ENCODE peak calls at places on chromosomes 6 and 20, in six cellular contexts. One of them, this sample, is unnamed.

GRCh38 chr6:36914227-36914794 is 28.6 kb downstream of the C6orf89 start:
- DNase-seq in brain microvascular endothelial cell: no peak
- DNase-seq in fibroblast of mammary gland: peak; percentile 47
- DNase-seq in ovary: no peak
- DNase-seq in hepatocyte: peak; percentile 85
- DNase-seq in A549: peak; percentile 70
- DNase-seq in this sample: peak; percentile 54

GRCh38 chr6:112372213-112372806 is 25.2 kb downstream of the RFPL4B start:
- DNase-seq in hepatocyte: no peak
- DNase-seq in brain microvascular endothelial cell: no peak
- DNase-seq in A549: peak; percentile 3
- DNase-seq in fibroblast of mammary gland: peak; percentile 68
- DNase-seq in ovary: no peak
- DNase-seq in this sample: peak; percentile 53

GRCh38 chr6:170370413-170370812 is 63.9 kb downstream of the FAM120B start:
- DNase-seq in fibroblast of mammary gland: no peak
- DNase-seq in hepatocyte: no peak
- DNase-seq in A549: no peak
- DNase-seq in ovary: no peak
- DNase-seq in brain microvascular endothelial cell: no peak
- DNase-seq in this sample: no peak

GRCh38 chr6:116513224-116513875 is 1.9 kb downstream of the CALHM5 start:
- DNase-seq in hepatocyte: no peak
- DNase-seq in ovary: no peak
- DNase-seq in fibroblast of mammary gland: no peak
- DNase-seq in A549: no peak
- DNase-seq in brain microvascular endothelial cell: no peak
- DNase-seq in this sample: no peak

GRCh38 chr20:64056889-64057627 is 5.9 kb upstream of the TCEA2 start:
- DNase-seq in ovary: no peak
- DNase-seq in fibroblast of mammary gland: no peak
- DNase-seq in brain microvascular endothelial cell: no peak
- DNase-seq in A549: no peak
- DNase-seq in hepatocyte: no peak
- DNase-seq in this sample: no peak

GRCh38 chr6:52515219-52515960 is 61.5 kb downstream of the TRAM2 start:
- DNase-seq in hepatocyte: no peak
- DNase-seq in A549: no peak
- DNase-seq in ovary: no peak
- DNase-seq in fibroblast of mammary gland: no peak
- DNase-seq in brain microvascular endothelial cell: no peak
- DNase-seq in this sample: no peak

GRCh38 chr20:11890331-11891080 is 27.2 kb upstream of the BTBD3 start:
- DNase-seq in brain microvascular endothelial cell: peak; percentile 87
- DNase-seq in ovary: peak; percentile 87
- DNase-seq in fibroblast of mammary gland: peak; percentile 82
- DNase-seq in A549: peak; percentile 87
- DNase-seq in hepatocyte: peak; percentile 96
- DNase-seq in this sample: peak; percentile 92

GRCh38 chr6:159062564-159062945 is 17.8 kb upstream of the TAGAP start:
- DNase-seq in A549: no peak
- DNase-seq in brain microvascular endothelial cell: no peak
- DNase-seq in fibroblast of mammary gland: no peak
- DNase-seq in ovary: no peak
- DNase-seq in hepatocyte: no peak
- DNase-seq in this sample: no peak

GRCh38 chr6:33727932-33728331 is 16.4 kb upstream of the UQCC2 start:
- DNase-seq in fibroblast of mammary gland: no peak
- DNase-seq in hepatocyte: no peak
- DNase-seq in ovary: no peak
- DNase-seq in brain microvascular endothelial cell: no peak
- DNase-seq in A549: no peak
- DNase-seq in this sample: no peak

GRCh38 chr20:805713-806112 is 27.8 kb upstream of the FAM110A start:
- DNase-seq in brain microvascular endothelial cell: no peak
- DNase-seq in A549: no peak
- DNase-seq in hepatocyte: no peak
- DNase-seq in fibroblast of mammary gland: peak; percentile 36
- DNase-seq in ovary: no peak
- DNase-seq in this sample: no peak

GRCh38 chr6:111503194-111503593 is 20.2 kb upstream of the REV3L start:
- DNase-seq in A549: no peak
- DNase-seq in brain microvascular endothelial cell: peak; percentile 32
- DNase-seq in hepatocyte: no peak
- DNase-seq in ovary: no peak
- DNase-seq in fibroblast of mammary gland: peak; percentile 40
- DNase-seq in this sample: no peak

GRCh38 chr6:137571854-137572253 is 77.7 kb upstream of the OLIG3 start:
- DNase-seq in hepatocyte: peak; percentile 37
- DNase-seq in ovary: no peak
- DNase-seq in fibroblast of mammary gland: peak; percentile 32
- DNase-seq in A549: peak; percentile 4
- DNase-seq in brain microvascular endothelial cell: peak; percentile 16
- DNase-seq in this sample: peak; percentile 21

GRCh38 chr20:47272893-47273590 is 83.5 kb downstream of the ZMYND8 start:
- DNase-seq in fibroblast of mammary gland: peak; percentile 79
- DNase-seq in A549: peak; percentile 67
- DNase-seq in hepatocyte: peak; percentile 82
- DNase-seq in ovary: peak; percentile 31
- DNase-seq in brain microvascular endothelial cell: peak; percentile 63
- DNase-seq in this sample: peak; percentile 81

GRCh38 chr6:56640374-56640773 is 2.3 kb downstream of the DST start:
- DNase-seq in A549: no peak
- DNase-seq in hepatocyte: no peak
- DNase-seq in fibroblast of mammary gland: no peak
- DNase-seq in ovary: no peak
- DNase-seq in brain microvascular endothelial cell: no peak
- DNase-seq in this sample: no peak

GRCh38 chr6:18412644-18413043 is 25.5 kb downstream of the RNF144B start:
- DNase-seq in hepatocyte: no peak
- DNase-seq in ovary: no peak
- DNase-seq in brain microvascular endothelial cell: peak; percentile 43
- DNase-seq in fibroblast of mammary gland: peak; percentile 6
- DNase-seq in A549: no peak
- DNase-seq in this sample: no peak

GRCh38 chr6:158538741-158539140 is 21.1 kb upstream of the TMEM181 start:
- DNase-seq in A549: no peak
- DNase-seq in brain microvascular endothelial cell: no peak
- DNase-seq in hepatocyte: no peak
- DNase-seq in fibroblast of mammary gland: no peak
- DNase-seq in ovary: no peak
- DNase-seq in this sample: no peak

GRCh38 chr6:116381000-116381399 is 10.3 kb downstream of the DSE start:
- DNase-seq in fibroblast of mammary gland: peak; percentile 14
- DNase-seq in A549: no peak
- DNase-seq in brain microvascular endothelial cell: no peak
- DNase-seq in hepatocyte: no peak
- DNase-seq in ovary: no peak
- DNase-seq in this sample: peak; percentile 77

GRCh38 chr20:34604980-34605788 is 46.7 kb downstream of the MAP1LC3A start:
- DNase-seq in brain microvascular endothelial cell: peak; percentile 47
- DNase-seq in hepatocyte: no peak
- DNase-seq in ovary: no peak
- DNase-seq in fibroblast of mammary gland: peak; percentile 88
- DNase-seq in A549: no peak
- DNase-seq in this sample: peak; percentile 31

GRCh38 chr6:112626468-112627082 is 279.4 kb downstream of the RFPL4B start:
- DNase-seq in fibroblast of mammary gland: peak; percentile 90
- DNase-seq in brain microvascular endothelial cell: peak; percentile 42
- DNase-seq in hepatocyte: no peak
- DNase-seq in ovary: no peak
- DNase-seq in A549: no peak
- DNase-seq in this sample: peak; percentile 62

GRCh38 chr6:143205983-143206382 is 145.3 kb downstream of the AIG1 start:
- DNase-seq in A549: no peak
- DNase-seq in fibroblast of mammary gland: peak; percentile 46
- DNase-seq in brain microvascular endothelial cell: no peak
- DNase-seq in ovary: no peak
- DNase-seq in hepatocyte: no peak
- DNase-seq in this sample: peak; percentile 20

GRCh38 chr20:5077761-5078387 is 41.9 kb downstream of the PCNA start:
- DNase-seq in fibroblast of mammary gland: no peak
- DNase-seq in A549: no peak
- DNase-seq in hepatocyte: no peak
- DNase-seq in ovary: no peak
- DNase-seq in brain microvascular endothelial cell: no peak
- DNase-seq in this sample: no peak

GRCh38 chr20:44684047-44684965 is 30.9 kb upstream of the CCN5 start:
- DNase-seq in fibroblast of mammary gland: no peak
- DNase-seq in A549: no peak
- DNase-seq in hepatocyte: no peak
- DNase-seq in ovary: peak; percentile 70
- DNase-seq in brain microvascular endothelial cell: no peak
- DNase-seq in this sample: no peak

GRCh38 chr6:16338577-16339262 is 100.3 kb downstream of the GMPR start:
- DNase-seq in brain microvascular endothelial cell: peak; percentile 97
- DNase-seq in ovary: peak; percentile 75
- DNase-seq in fibroblast of mammary gland: peak; percentile 100
- DNase-seq in A549: peak; percentile 51
- DNase-seq in hepatocyte: peak; percentile 87
- DNase-seq in this sample: peak; percentile 99

GRCh38 chr6:19905584-19905983 is 68.4 kb downstream of the ID4 start:
- DNase-seq in hepatocyte: no peak
- DNase-seq in A549: no peak
- DNase-seq in ovary: no peak
- DNase-seq in brain microvascular endothelial cell: no peak
- DNase-seq in fibroblast of mammary gland: no peak
- DNase-seq in this sample: no peak

GRCh38 chr6:157538163-157538562 is 157.2 kb downstream of the ZDHHC14 start:
- DNase-seq in ovary: no peak
- DNase-seq in fibroblast of mammary gland: no peak
- DNase-seq in A549: no peak
- DNase-seq in hepatocyte: no peak
- DNase-seq in brain microvascular endothelial cell: no peak
- DNase-seq in this sample: no peak

GRCh38 chr6:16254535-16254934 is 16.1 kb downstream of the GMPR start:
- DNase-seq in brain microvascular endothelial cell: no peak
- DNase-seq in fibroblast of mammary gland: no peak
- DNase-seq in ovary: no peak
- DNase-seq in hepatocyte: no peak
- DNase-seq in A549: no peak
- DNase-seq in this sample: no peak

DNA sequence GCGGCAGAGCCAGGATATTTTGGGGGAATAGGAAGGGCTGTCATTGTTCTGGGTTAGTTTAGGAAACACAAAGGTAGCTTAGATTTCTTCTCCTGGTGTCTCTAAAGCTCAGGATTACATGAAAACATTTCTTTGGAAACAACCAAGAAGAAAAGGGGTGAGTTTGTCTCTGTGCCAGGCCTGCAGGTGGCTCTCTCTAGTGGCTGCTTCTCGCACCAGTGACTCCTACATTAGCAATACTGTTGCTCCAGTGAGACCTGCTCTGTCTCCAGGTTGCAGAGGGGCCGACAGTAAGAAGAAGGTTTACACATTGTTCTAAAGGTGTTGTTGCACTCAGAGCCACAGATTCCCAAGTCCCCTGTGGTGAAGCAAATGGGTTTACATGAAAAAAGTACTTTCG is 104.6 kb upstream of the GLP1R start:
- DNase-seq in hepatocyte: no peak
- DNase-seq in brain microvascular endothelial cell: no peak
- DNase-seq in ovary: no peak
- DNase-seq in fibroblast of mammary gland: no peak
- DNase-seq in A549: no peak
- DNase-seq in this sample: no peak
- TF ChIP-seq CTCF in hepatocyte: no peak
- TF ChIP-seq CTCF in brain microvascular endothelial cell: peak; percentile 4
- TF ChIP-seq CTCF in ovary: no peak
- TF ChIP-seq CTCF in fibroblast of mammary gland: no peak
- TF ChIP-seq CTCF in A549: no peak
- TF ChIP-seq CTCF in this sample: no peak

GRCh38 chr6:139030211-139030530 is 1.6 kb downstream of the ABRACL start:
- DNase-seq in ovary: no peak
- DNase-seq in A549: no peak
- DNase-seq in fibroblast of mammary gland: no peak
- DNase-seq in hepatocyte: no peak
- DNase-seq in brain microvascular endothelial cell: no peak
- DNase-seq in this sample: no peak

GRCh38 chr6:139028242-139028657 is 295 bp upstream of the ABRACL start:
- DNase-seq in hepatocyte: no peak
- DNase-seq in A549: no peak
- DNase-seq in brain microvascular endothelial cell: no peak
- DNase-seq in fibroblast of mammary gland: peak; percentile 51
- DNase-seq in ovary: no peak
- DNase-seq in this sample: no peak

GRCh38 chr6:139028658-139029469 is at the start of gene ABRACL:
- DNase-seq in hepatocyte: peak; percentile 86
- DNase-seq in brain microvascular endothelial cell: peak; percentile 59
- DNase-seq in A549: peak; percentile 42
- DNase-seq in fibroblast of mammary gland: peak; percentile 33
- DNase-seq in ovary: peak; percentile 26
- DNase-seq in this sample: peak; percentile 73

GRCh38 chr6:139029470-139030210 is 1.1 kb downstream of the ABRACL start:
- DNase-seq in ovary: peak; percentile 60
- DNase-seq in fibroblast of mammary gland: peak; percentile 57
- DNase-seq in brain microvascular endothelial cell: peak; percentile 26
- DNase-seq in A549: peak; percentile 17
- DNase-seq in hepatocyte: peak; percentile 70
- DNase-seq in this sample: peak; percentile 82

GRCh38 chr6:139030539-139030938 is 2.0 kb downstream of the ABRACL start:
- DNase-seq in fibroblast of mammary gland: no peak
- DNase-seq in brain microvascular endothelial cell: no peak
- DNase-seq in hepatocyte: no peak
- DNase-seq in A549: no peak
- DNase-seq in ovary: no peak
- DNase-seq in this sample: no peak
- H3K4me3 ChIP-seq in fibroblast of mammary gland: no peak overlapping the region
- H3K4me3 ChIP-seq in brain microvascular endothelial cell: no peak overlapping the region
- H3K4me3 ChIP-seq in hepatocyte: peak overlapping the region; percentile 94
- H3K4me3 ChIP-seq in A549: no peak overlapping the region
- H3K4me3 ChIP-seq in ovary: no peak overlapping the region
- H3K4me3 ChIP-seq in this sample: peak overlapping the region; percentile 91

DNA sequence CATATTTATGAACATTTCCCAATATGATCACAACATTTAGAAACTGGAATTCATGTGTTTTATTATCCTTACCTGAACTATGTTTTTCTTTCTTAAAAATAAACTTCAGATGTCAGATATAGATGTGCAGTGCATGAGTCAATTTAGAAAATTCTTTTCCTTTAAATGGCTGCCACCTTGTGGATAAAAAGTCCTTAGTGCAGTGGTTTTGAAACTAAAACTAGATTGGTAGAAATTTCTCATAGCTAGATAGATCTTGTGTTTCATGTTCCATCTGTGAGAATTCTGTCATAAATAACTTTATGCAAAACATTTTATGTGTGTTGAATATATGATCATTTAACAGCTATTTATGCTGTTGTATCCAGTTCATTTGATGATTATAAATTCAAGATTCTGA is 134.9 kb downstream of the KLHL32 start:
- DNase-seq in ovary: no peak
- DNase-seq in hepatocyte: peak; percentile 56
- DNase-seq in fibroblast of mammary gland: peak; percentile 53
- DNase-seq in brain microvascular endothelial cell: peak; percentile 7
- DNase-seq in A549: peak; percentile 26
- DNase-seq in this sample: peak; percentile 63
- TF ChIP-seq CTCF in ovary: no peak
- TF ChIP-seq CTCF in hepatocyte: peak; percentile 82
- TF ChIP-seq CTCF in fibroblast of mammary gland: peak; percentile 56
- TF ChIP-seq CTCF in brain microvascular endothelial cell: peak; percentile 23
- TF ChIP-seq CTCF in A549: peak; percentile 56
- TF ChIP-seq CTCF in this sample: peak; percentile 62

GRCh38 chr6:8839626-8840025 is 404.3 kb upstream of the SLC35B3 start:
- DNase-seq in fibroblast of mammary gland: no peak
- DNase-seq in hepatocyte: no peak
- DNase-seq in ovary: no peak
- DNase-seq in brain microvascular endothelial cell: no peak
- DNase-seq in A549: no peak
- DNase-seq in this sample: no peak
- H3K4me3 ChIP-seq in fibroblast of mammary gland: no peak overlapping the region
- H3K4me3 ChIP-seq in hepatocyte: no peak overlapping the region
- H3K4me3 ChIP-seq in ovary: no peak overlapping the region
- H3K4me3 ChIP-seq in brain microvascular endothelial cell: no peak overlapping the region
- H3K4me3 ChIP-seq in A549: no peak overlapping the region
- H3K4me3 ChIP-seq in this sample: no peak overlapping the region

This sample was measured in fibroblast of pulmonary artery.